ENCODE peak calls at places on chromosomes 6 and 20, in eight cellular contexts. Z is upper lobe of left lung, L is GM12878, R is GM12891, Q is H1, E is esophagus muscularis mucosa, I is spleen, C is GM23338. F is an unnamed sample.
A peak's percentile ranks its signal among the peaks of the same experiment; 100 is the strongest.

GRCh38 chr6:141685416-141685815 is 447.3 kb upstream of the GJE1 start:
- DNase-seq in Z (no peak), R (no peak), I (no peak), Q (no peak), E (no peak), L (no peak), C (no peak), F (no peak)

GRCh38 chr6:28944412-28945006 is 20.7 kb upstream of the TRIM27 start:
- DNase-seq in L (peak; percentile 73), Z (peak; percentile 34), R (no peak), I (no peak), E (no peak), C (peak; percentile 80), Q (peak; percentile 82), F (no peak)

GRCh38 chr20:44516491-44516890 is 5.4 kb downstream of the SERINC3 start:
- DNase-seq in C (no peak), Q (no peak), L (no peak), R (no peak), Z (no peak), I (no peak), E (no peak), F (peak; percentile 81)

GRCh38 chr6:123771126-123771525 is 32.5 kb upstream of the NKAIN2 start:
- DNase-seq in Z (no peak), I (no peak), R (no peak), L (no peak), E (no peak), C (no peak), Q (no peak), F (no peak)

GRCh38 chr6:138503881-138504680 is 4.8 kb upstream of the NHSL1 start:
- DNase-seq in C (no peak), L (no peak), I (no peak), Q (no peak), Z (no peak), R (no peak), E (no peak), F (no peak)

GRCh38 chr6:148599967-148600426 is 146.8 kb upstream of the UST start:
- DNase-seq in Q (peak; percentile 60), I (no peak), Z (no peak), C (peak; percentile 97), E (no peak), R (no peak), L (no peak), F (no peak)

GRCh38 chr6:90479603-90479926 is 107.3 kb downstream of the MAP3K7 start:
- DNase-seq in Q (no peak), I (no peak), C (no peak), E (no peak), Z (no peak), R (no peak), L (no peak), F (no peak)

GRCh38 chr6:90434096-90434495 is 137.5 kb upstream of the BACH2 start:
- DNase-seq in E (no peak), L (no peak), Q (no peak), C (no peak), I (no peak), Z (no peak), R (no peak), F (no peak)

GRCh38 chr6:6466967-6467761 is 121.4 kb upstream of the LY86 start:
- DNase-seq in I (no peak), Q (no peak), C (no peak), Z (peak; percentile 24), E (no peak), L (no peak), R (no peak), F (no peak)

GRCh38 chr6:144027927-144028587 is 20.0 kb upstream of the PLAGL1 start:
- DNase-seq in Z (no peak), L (no peak), R (no peak), I (no peak), Q (no peak), C (no peak), E (no peak), F (no peak)

GRCh38 chr6:156977527-156978291 is 200.5 kb downstream of the ARID1B start:
- DNase-seq in Z (peak; percentile 42), E (no peak), R (no peak), Q (no peak), C (no peak), I (no peak), L (no peak), F (no peak)

GRCh38 chr6:158708239-158708638 is 58.4 kb downstream of the SYTL3 start:
- DNase-seq in C (no peak), Z (no peak), I (peak; percentile 52), E (no peak), Q (no peak), L (no peak), R (no peak), F (no peak)

GRCh38 chr20:45860573-45861011 is 3.2 kb downstream of the ZSWIM3 start:
- DNase-seq in Q (no peak), Z (no peak), I (no peak), L (no peak), E (no peak), R (no peak), C (no peak), F (no peak)

DNA sequence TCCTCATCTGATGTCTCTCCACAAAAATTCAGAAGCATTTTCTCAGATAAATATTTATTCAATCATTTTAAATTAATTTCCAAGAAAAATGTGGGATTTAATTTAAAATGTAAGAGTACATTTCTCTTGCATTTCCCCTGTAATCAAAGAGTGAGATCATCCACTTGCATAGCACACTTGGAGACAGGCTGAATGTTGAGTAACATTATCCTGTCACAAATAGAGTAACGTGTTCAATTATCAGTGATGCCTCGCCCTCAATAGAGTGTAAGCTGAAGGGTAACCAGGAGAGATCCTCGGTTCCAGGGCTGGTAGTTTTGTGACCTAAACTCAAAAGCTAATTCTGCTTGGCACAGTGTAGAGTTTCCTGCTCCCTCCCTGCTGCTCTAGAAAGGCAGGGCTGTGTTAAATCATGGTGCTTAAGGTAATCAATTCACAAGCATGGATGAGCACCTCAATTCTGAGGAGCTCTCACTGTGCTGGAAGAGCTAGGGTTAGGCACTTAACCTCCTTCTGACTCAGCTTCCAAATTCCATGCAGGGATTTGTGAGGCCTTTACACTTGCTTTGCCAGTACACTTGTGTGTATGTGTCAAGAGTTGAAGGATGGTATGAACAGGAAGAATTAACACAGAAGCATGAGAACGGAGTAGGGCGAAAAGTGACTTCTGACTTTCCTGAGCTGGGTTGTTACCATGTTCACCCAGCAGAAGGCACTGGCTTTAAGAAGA is 56.6 kb downstream of the MMUT start:
- DNase-seq in Q (no peak), E (no peak), C (peak; percentile 13), R (no peak), Z (no peak), L (no peak), I (no peak), F (no peak)
- TF ChIP-seq POLR2AphosphoS5 in Q (no peak), E (no peak), C (no peak), R (no peak), Z (no peak), L (no peak), I (no peak), F (no peak)

DNA sequence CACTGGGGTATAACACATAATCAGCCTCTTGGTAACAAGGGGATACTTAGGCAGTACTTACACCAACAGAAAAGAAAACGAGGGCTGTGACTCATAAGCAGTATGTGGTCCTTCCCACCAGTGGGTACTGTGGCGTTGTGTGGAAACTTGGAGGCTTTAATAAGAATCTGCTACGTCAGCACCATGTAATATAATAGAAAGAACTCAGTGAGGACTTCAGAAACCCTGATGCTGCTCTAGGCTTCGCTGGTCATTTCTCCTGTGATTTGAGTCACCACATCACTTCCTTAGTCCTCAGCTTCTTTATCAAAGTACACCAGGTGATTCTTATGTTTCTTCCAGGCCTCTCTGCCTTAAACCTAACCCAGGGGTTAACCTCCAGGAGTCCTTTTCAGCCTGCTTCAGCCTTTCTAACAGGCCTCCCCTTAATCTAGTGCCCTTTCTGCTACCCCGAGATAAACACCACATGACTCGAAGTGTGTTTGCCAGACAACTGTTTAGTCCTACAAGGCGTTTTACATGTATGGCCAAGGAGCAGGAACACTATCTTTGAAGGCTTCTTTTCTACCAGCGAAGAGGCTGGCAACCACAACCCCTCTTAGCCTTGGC is 68.5 kb downstream of the FYN start:
- DNase-seq in C (no peak), E (no peak), L (peak; percentile 84), Q (no peak), I (no peak), Z (peak; percentile 44), R (no peak), F (no peak)
- TF ChIP-seq POLR2AphosphoS5 in C (no peak), E (no peak), L (peak; percentile 40), Q (no peak), I (no peak), Z (peak; percentile 11), R (no peak), F (no peak)

DNA sequence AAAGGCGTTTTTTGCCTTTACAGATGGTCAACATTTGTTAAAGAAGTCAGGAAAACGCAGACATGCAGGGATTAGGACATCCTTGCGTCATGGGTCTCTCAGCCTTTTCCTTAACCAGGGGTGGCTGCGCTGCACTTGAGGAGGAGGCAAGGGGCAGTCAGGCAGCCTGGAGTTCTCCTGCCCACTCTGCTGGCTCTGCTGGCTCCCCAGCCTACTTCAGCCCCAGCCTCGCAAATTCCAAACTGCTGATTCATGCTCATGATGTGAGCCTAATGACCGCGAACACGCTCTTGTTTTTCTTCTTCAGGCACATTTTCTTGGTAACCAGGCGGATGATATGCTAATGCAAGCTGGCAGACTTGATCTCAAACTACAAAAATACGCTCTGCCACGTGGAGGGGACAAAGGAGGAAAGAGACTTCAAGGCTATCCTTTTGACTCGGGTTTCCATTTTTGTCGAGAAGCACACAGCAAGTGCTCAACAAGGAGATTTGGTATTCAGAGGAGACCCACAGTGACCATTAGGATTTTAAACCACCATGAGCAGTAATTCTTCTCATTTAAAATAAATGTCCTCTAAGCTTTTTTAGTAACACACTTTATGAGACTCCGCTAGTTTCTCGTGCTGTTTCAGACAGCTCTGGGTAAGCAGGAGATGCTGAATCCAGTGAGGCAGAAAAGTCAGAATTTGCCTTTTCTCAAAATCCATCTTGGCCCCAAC is 290.2 kb upstream of the STXBP5 start:
- DNase-seq in L (no peak), R (no peak), Z (peak; percentile 87), Q (peak; percentile 59), C (peak; percentile 80), I (peak; percentile 80), E (no peak), F (no peak)
- TF ChIP-seq POLR2AphosphoS5 in L (no peak), R (no peak), Z (peak; percentile 61), Q (peak; percentile 47), C (no peak), I (peak; percentile 46), E (peak; percentile 56), F (no peak)

GRCh38 chr6:34964564-34964963 is 75.5 kb downstream of the ANKS1A start:
- DNase-seq in L (no peak), I (no peak), R (no peak), Q (no peak), Z (no peak), C (no peak), E (no peak), F (no peak)
- TF ChIP-seq POLR2AphosphoS5 in L (no peak), I (no peak), R (no peak), Q (no peak), Z (no peak), C (no peak), E (no peak), F (no peak)

GRCh38 chr6:73050706-73051105 is 174.6 kb downstream of the KHDC1L start:
- DNase-seq in C (no peak), E (no peak), Q (no peak), I (no peak), Z (no peak), L (no peak), R (no peak), F (no peak)
- TF ChIP-seq POLR2AphosphoS5 in C (no peak), E (no peak), Q (no peak), I (no peak), Z (no peak), L (no peak), R (no peak), F (no peak)